ENCODE peak calls at places on chromosome 18, in seven cellular contexts. One of them, this sample, is unnamed.
A peak's percentile ranks its signal among the peaks of the same experiment; 100 is the strongest.

GRCh38 chr18:22935431-22935830 is 2.3 kb downstream of the RBBP8 start:
- DNase-seq in D341Med: no peak
- DNase-seq in globus pallidus: no peak
- DNase-seq in epithelial cell of prostate: no peak
- DNase-seq in activated CD4-positive, alpha-beta T cell treated with anti-CD3 and anti-CD28 coated beads for 24 hours: no peak
- DNase-seq in activated CD4-positive, CD25-positive, alpha-beta regulatory T cell treated with anti-CD3 and anti-CD28 coated beads, Interleukin-2, amount 50 U/mL, for 16 hours: no peak
- DNase-seq in mesendoderm: peak; percentile 17
- DNase-seq in this sample: peak; percentile 3

GRCh38 chr18:4510709-4511108 is 55.6 kb upstream of the DLGAP1 start:
- DNase-seq in epithelial cell of prostate: no peak
- DNase-seq in mesendoderm: no peak
- DNase-seq in activated CD4-positive, alpha-beta T cell treated with anti-CD3 and anti-CD28 coated beads for 24 hours: no peak
- DNase-seq in D341Med: no peak
- DNase-seq in activated CD4-positive, CD25-positive, alpha-beta regulatory T cell treated with anti-CD3 and anti-CD28 coated beads, Interleukin-2, amount 50 U/mL, for 16 hours: no peak
- DNase-seq in globus pallidus: no peak
- DNase-seq in this sample: peak; percentile 0

GRCh38 chr18:78665644-78666043 is 314.0 kb upstream of the SALL3 start:
- DNase-seq in mesendoderm: no peak
- DNase-seq in epithelial cell of prostate: no peak
- DNase-seq in D341Med: no peak
- DNase-seq in activated CD4-positive, alpha-beta T cell treated with anti-CD3 and anti-CD28 coated beads for 24 hours: no peak
- DNase-seq in globus pallidus: no peak
- DNase-seq in activated CD4-positive, CD25-positive, alpha-beta regulatory T cell treated with anti-CD3 and anti-CD28 coated beads, Interleukin-2, amount 50 U/mL, for 16 hours: no peak
- DNase-seq in this sample: no peak

GRCh38 chr18:37578886-37579513 is 13.4 kb upstream of the CELF4 start:
- DNase-seq in epithelial cell of prostate: no peak
- DNase-seq in activated CD4-positive, alpha-beta T cell treated with anti-CD3 and anti-CD28 coated beads for 24 hours: no peak
- DNase-seq in mesendoderm: peak; percentile 44
- DNase-seq in globus pallidus: no peak
- DNase-seq in D341Med: peak; percentile 74
- DNase-seq in activated CD4-positive, CD25-positive, alpha-beta regulatory T cell treated with anti-CD3 and anti-CD28 coated beads, Interleukin-2, amount 50 U/mL, for 16 hours: no peak
- DNase-seq in this sample: peak; percentile 67

GRCh38 chr18:6543330-6543908 is 128.7 kb upstream of the L3MBTL4 start:
- DNase-seq in globus pallidus: peak; percentile 28
- DNase-seq in activated CD4-positive, CD25-positive, alpha-beta regulatory T cell treated with anti-CD3 and anti-CD28 coated beads, Interleukin-2, amount 50 U/mL, for 16 hours: no peak
- DNase-seq in activated CD4-positive, alpha-beta T cell treated with anti-CD3 and anti-CD28 coated beads for 24 hours: no peak
- DNase-seq in mesendoderm: peak; percentile 74
- DNase-seq in D341Med: peak; percentile 63
- DNase-seq in epithelial cell of prostate: no peak
- DNase-seq in this sample: peak; percentile 61

GRCh38 chr18:52348209-52348608 is 8.2 kb downstream of the DCC start:
- DNase-seq in epithelial cell of prostate: no peak
- DNase-seq in globus pallidus: no peak
- DNase-seq in mesendoderm: peak; percentile 74
- DNase-seq in activated CD4-positive, CD25-positive, alpha-beta regulatory T cell treated with anti-CD3 and anti-CD28 coated beads, Interleukin-2, amount 50 U/mL, for 16 hours: no peak
- DNase-seq in D341Med: peak; percentile 45
- DNase-seq in activated CD4-positive, alpha-beta T cell treated with anti-CD3 and anti-CD28 coated beads for 24 hours: no peak
- DNase-seq in this sample: peak; percentile 16

GRCh38 chr18:4224031-4224704 is 230.9 kb downstream of the DLGAP1 start:
- DNase-seq in epithelial cell of prostate: no peak
- DNase-seq in mesendoderm: no peak
- DNase-seq in D341Med: no peak
- DNase-seq in activated CD4-positive, alpha-beta T cell treated with anti-CD3 and anti-CD28 coated beads for 24 hours: no peak
- DNase-seq in globus pallidus: no peak
- DNase-seq in activated CD4-positive, CD25-positive, alpha-beta regulatory T cell treated with anti-CD3 and anti-CD28 coated beads, Interleukin-2, amount 50 U/mL, for 16 hours: no peak
- DNase-seq in this sample: no peak

GRCh38 chr18:13587937-13588336 is 138.4 kb downstream of the FAM210A start:
- DNase-seq in globus pallidus: no peak
- DNase-seq in D341Med: no peak
- DNase-seq in mesendoderm: no peak
- DNase-seq in activated CD4-positive, alpha-beta T cell treated with anti-CD3 and anti-CD28 coated beads for 24 hours: no peak
- DNase-seq in activated CD4-positive, CD25-positive, alpha-beta regulatory T cell treated with anti-CD3 and anti-CD28 coated beads, Interleukin-2, amount 50 U/mL, for 16 hours: no peak
- DNase-seq in epithelial cell of prostate: no peak
- DNase-seq in this sample: no peak

GRCh38 chr18:50466634-50467033 is 91.8 kb downstream of the SKA1 start:
- DNase-seq in D341Med: no peak
- DNase-seq in globus pallidus: no peak
- DNase-seq in epithelial cell of prostate: no peak
- DNase-seq in activated CD4-positive, CD25-positive, alpha-beta regulatory T cell treated with anti-CD3 and anti-CD28 coated beads, Interleukin-2, amount 50 U/mL, for 16 hours: no peak
- DNase-seq in mesendoderm: peak; percentile 15
- DNase-seq in activated CD4-positive, alpha-beta T cell treated with anti-CD3 and anti-CD28 coated beads for 24 hours: no peak
- DNase-seq in this sample: no peak

GRCh38 chr18:61322265-61322873 is 10.9 kb upstream of the CDH20 start:
- DNase-seq in epithelial cell of prostate: no peak
- DNase-seq in mesendoderm: peak; percentile 80
- DNase-seq in globus pallidus: peak; percentile 89
- DNase-seq in D341Med: peak; percentile 94
- DNase-seq in activated CD4-positive, alpha-beta T cell treated with anti-CD3 and anti-CD28 coated beads for 24 hours: peak; percentile 29
- DNase-seq in activated CD4-positive, CD25-positive, alpha-beta regulatory T cell treated with anti-CD3 and anti-CD28 coated beads, Interleukin-2, amount 50 U/mL, for 16 hours: no peak
- DNase-seq in this sample: peak; percentile 64

GRCh38 chr18:63779386-63779785 is 4.2 kb downstream of the SERPINB7 start:
- DNase-seq in globus pallidus: no peak
- DNase-seq in D341Med: no peak
- DNase-seq in activated CD4-positive, alpha-beta T cell treated with anti-CD3 and anti-CD28 coated beads for 24 hours: no peak
- DNase-seq in mesendoderm: no peak
- DNase-seq in epithelial cell of prostate: no peak
- DNase-seq in activated CD4-positive, CD25-positive, alpha-beta regulatory T cell treated with anti-CD3 and anti-CD28 coated beads, Interleukin-2, amount 50 U/mL, for 16 hours: no peak
- DNase-seq in this sample: no peak

GRCh38 chr18:57141208-57142129 is 5.4 kb upstream of the BOD1L2 start:
- DNase-seq in globus pallidus: no peak
- DNase-seq in mesendoderm: peak; percentile 24
- DNase-seq in activated CD4-positive, CD25-positive, alpha-beta regulatory T cell treated with anti-CD3 and anti-CD28 coated beads, Interleukin-2, amount 50 U/mL, for 16 hours: no peak
- DNase-seq in D341Med: no peak
- DNase-seq in activated CD4-positive, alpha-beta T cell treated with anti-CD3 and anti-CD28 coated beads for 24 hours: no peak
- DNase-seq in epithelial cell of prostate: peak; percentile 34
- DNase-seq in this sample: no peak

GRCh38 chr18:50527636-50528307 is 32.1 kb upstream of the MAPK4 start:
- DNase-seq in activated CD4-positive, CD25-positive, alpha-beta regulatory T cell treated with anti-CD3 and anti-CD28 coated beads, Interleukin-2, amount 50 U/mL, for 16 hours: no peak
- DNase-seq in activated CD4-positive, alpha-beta T cell treated with anti-CD3 and anti-CD28 coated beads for 24 hours: no peak
- DNase-seq in mesendoderm: no peak
- DNase-seq in D341Med: no peak
- DNase-seq in globus pallidus: no peak
- DNase-seq in epithelial cell of prostate: no peak
- DNase-seq in this sample: no peak

GRCh38 chr18:57839942-57840381 is 36.8 kb upstream of the ATP8B1 start:
- DNase-seq in globus pallidus: no peak
- DNase-seq in mesendoderm: no peak
- DNase-seq in activated CD4-positive, CD25-positive, alpha-beta regulatory T cell treated with anti-CD3 and anti-CD28 coated beads, Interleukin-2, amount 50 U/mL, for 16 hours: no peak
- DNase-seq in D341Med: no peak
- DNase-seq in epithelial cell of prostate: no peak
- DNase-seq in activated CD4-positive, alpha-beta T cell treated with anti-CD3 and anti-CD28 coated beads for 24 hours: no peak
- DNase-seq in this sample: peak; percentile 62

GRCh38 chr18:24402209-24402785 is 4.7 kb upstream of the OSBPL1A start:
- DNase-seq in activated CD4-positive, alpha-beta T cell treated with anti-CD3 and anti-CD28 coated beads for 24 hours: no peak
- DNase-seq in epithelial cell of prostate: no peak
- DNase-seq in mesendoderm: peak; percentile 31
- DNase-seq in D341Med: peak; percentile 45
- DNase-seq in activated CD4-positive, CD25-positive, alpha-beta regulatory T cell treated with anti-CD3 and anti-CD28 coated beads, Interleukin-2, amount 50 U/mL, for 16 hours: no peak
- DNase-seq in globus pallidus: peak; percentile 13
- DNase-seq in this sample: no peak

This sample was measured in fibroblast of pulmonary artery.